ENCODE peak calls at places on chromosome 12, in four cellular contexts. H is H1, R is WTC11, X is K562. S is an unnamed sample.

GRCh38 chr12:27554421-27555186 is 30.6 kb downstream of the PPFIBP1 start:
- DNase-seq in X (no peak), R (no peak), H (no peak), S (no peak)

GRCh38 chr12:15256760-15257159 is 35.5 kb upstream of the RERG start:
- DNase-seq in H (no peak), R (no peak), X (no peak), S (no peak)

GRCh38 chr12:106044773-106045172 is 94.0 kb downstream of the NUAK1 start:
- DNase-seq in X (no peak), R (no peak), H (no peak), S (peak)

GRCh38 chr12:91178801-91179200 is 3.8 kb downstream of the DCN start:
- DNase-seq in X (no peak), H (no peak), R (no peak), S (no peak)

GRCh38 chr12:61023231-61023630 is 1237.0 kb upstream of the USP15 start:
- DNase-seq in X (no peak), R (no peak), H (no peak), S (no peak)

GRCh38 chr12:87021400-87021799 is 765.2 kb upstream of the MGAT4C start:
- DNase-seq in R (no peak), H (no peak), X (no peak), S (no peak)

GRCh38 chr12:77339610-77340009 is 274.2 kb upstream of the E2F7 start:
- DNase-seq in X (no peak), H (no peak), R (no peak), S (no peak)

GRCh38 chr12:102314821-102315220 is 117.2 kb upstream of the PMCH start:
- DNase-seq in H (no peak), X (peak), R (no peak), S (no peak)

GRCh38 chr12:6230321-6231110 is 30.3 kb downstream of the CD9 start:
- DNase-seq in H (no peak), X (no peak), R (no peak), S (no peak)

GRCh38 chr12:66829660-66830325 is 150.9 kb upstream of the GRIP1 start:
- DNase-seq in R (no peak), H (no peak), X (no peak), S (no peak)

GRCh38 chr12:76670776-76671175 is 93.1 kb upstream of the ZDHHC17 start:
- DNase-seq in R (no peak), H (no peak), X (no peak), S (no peak)

GRCh38 chr12:20527396-20528154 is 159.2 kb downstream of the PDE3A start:
- DNase-seq in R (no peak), H (no peak), X (no peak), S (no peak)

DNA sequence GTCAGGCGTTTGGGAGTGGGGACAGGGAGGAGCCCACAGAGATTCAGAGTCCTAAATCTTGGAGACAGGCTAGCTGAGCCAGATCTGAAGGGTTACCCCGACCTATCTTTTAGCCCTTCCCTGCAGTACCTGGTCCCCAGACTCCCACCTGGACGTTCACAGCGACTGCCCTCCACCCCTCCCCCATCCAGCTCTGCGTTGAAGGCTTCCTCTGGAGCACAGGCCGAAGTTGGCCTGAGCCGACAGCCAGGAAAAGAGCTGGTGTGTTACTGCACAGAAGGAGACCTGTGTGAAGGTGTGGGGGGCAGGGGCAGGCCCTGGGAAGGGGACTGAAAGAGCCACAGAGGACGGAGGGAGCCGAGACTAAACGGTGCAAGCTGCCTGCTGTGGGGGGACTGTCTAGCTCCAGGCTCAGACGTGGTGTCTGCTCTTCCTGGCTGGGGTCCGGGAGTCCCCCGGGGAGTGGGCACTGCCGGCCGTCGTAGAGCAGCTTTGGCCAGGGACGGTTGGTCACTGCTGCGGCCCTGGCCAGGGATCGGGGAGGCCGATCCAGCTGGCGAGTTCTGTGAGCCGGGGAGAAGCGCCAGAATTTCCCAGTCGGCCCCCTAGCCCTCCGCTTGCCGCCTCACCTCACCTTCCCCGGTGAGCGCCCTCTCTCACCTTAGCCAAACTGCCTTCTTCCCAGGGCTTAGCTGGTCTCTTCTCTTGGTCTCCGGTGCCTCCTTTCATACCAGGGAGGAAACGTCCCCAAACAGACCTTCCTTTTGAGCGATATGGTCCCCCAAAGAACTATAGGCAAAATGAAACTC is 869 bp upstream of the COL2A1 start:
- DNase-seq in R (peak), X (no peak), H (no peak), S (no peak)
- TF ChIP-seq MAX in R (peak), X (no peak), H (no peak), S (no peak)

GRCh38 chr12:13104403-13104802 is 936 bp upstream of the GSG1 start:
- DNase-seq in H (no peak), R (no peak), X (no peak), S (no peak)

GRCh38 chr12:13103391-13104033 is at the start of gene GSG1:
- DNase-seq in X (no peak), H (no peak), R (no peak), S (no peak)

GRCh38 chr12:13100882-13101769 is 2.3 kb downstream of the GSG1 start:
- DNase-seq in R (peak), X (peak), H (peak), S (peak)

GRCh38 chr12:13101854-13102375 is 1.6 kb downstream of the GSG1 start:
- DNase-seq in R (no peak), H (no peak), X (no peak), S (no peak)

GRCh38 chr12:13102481-13103195 is 829 bp downstream of the GSG1 start:
- DNase-seq in H (no peak), X (no peak), R (no peak), S (no peak)
- TF ChIP-seq TEAD4 in H (no peak), X (no peak), R (no peak), S (no peak)

GRCh38 chr12:53965251-53966069 is 7.5 kb upstream of the HOXC11 start:
- DNase-seq in X (no peak), R (peak), H (no peak), S (no peak)
- TF ChIP-seq MAX in X (no peak), R (no peak), H (no peak), S (no peak)

GRCh38 chr12:29229158-29229505 is 80.1 kb downstream of the FAR2 start:
- DNase-seq in R (no peak), X (no peak), H (no peak), S (no peak)

GRCh38 chr12:29228474-29229157 is 79.5 kb downstream of the FAR2 start:
- DNase-seq in X (no peak), R (peak), H (no peak), S (no peak)

GRCh38 chr12:29229937-29230336 is 80.9 kb downstream of the FAR2 start:
- DNase-seq in R (no peak), H (no peak), X (no peak), S (no peak)

GRCh38 chr12:29232086-29232485 is 83.0 kb downstream of the FAR2 start:
- DNase-seq in H (no peak), R (no peak), X (no peak), S (no peak)

DNA sequence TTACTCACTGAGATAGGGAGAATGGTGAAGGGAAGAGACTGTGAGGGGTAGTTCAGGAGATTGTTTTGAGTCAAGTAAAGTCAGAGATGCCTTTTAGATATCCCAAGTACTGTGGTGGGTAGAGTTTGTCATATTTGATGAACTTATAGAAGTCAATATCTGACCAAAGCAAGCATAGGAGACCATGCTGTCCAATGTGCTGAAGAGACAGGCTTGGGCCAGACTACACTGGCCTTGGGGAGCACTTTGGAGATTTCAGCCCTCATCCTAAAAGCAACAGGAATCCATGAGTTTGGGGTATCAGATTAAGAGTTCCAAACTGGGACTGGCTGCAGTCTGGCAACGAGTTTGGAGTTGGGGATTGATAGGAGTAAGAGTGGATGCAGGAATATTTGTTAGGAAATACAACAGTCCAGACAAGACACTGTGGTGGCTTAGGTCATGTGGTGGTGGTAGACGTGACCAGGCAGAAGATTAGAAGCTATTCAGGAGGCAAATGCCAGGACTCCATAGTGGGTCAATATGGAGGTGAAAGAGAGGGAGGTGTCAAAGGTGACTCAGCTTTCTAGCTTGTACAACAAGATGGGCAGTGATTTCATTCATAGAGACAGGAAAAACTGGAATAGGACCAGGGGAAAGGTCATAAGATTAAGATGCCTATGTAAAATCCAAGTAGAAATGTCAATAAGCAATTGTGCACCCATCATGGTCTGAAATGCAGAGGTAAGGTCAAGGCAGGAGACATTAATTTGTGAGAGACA is 81.9 kb downstream of the FAR2 start:
- DNase-seq in X (no peak), R (no peak), H (no peak), S (no peak)
- TF ChIP-seq TEAD4 in X (no peak), R (no peak), H (no peak), S (no peak)

GRCh38 chr12:108816652-108817335 is 40.6 kb downstream of the SSH1 start:
- DNase-seq in X (no peak), H (no peak), R (no peak), S (no peak)
- TF ChIP-seq MAX in X (no peak), H (no peak), R (no peak), S (no peak)

GRCh38 chr12:118980407-118981014 is 830 bp upstream of the SRRM4 start:
- DNase-seq in X (no peak), H (no peak), R (peak), S (peak)

GRCh38 chr12:118983147-118983824 is 1.9 kb downstream of the SRRM4 start:
- DNase-seq in H (no peak), R (no peak), X (no peak), S (peak)

GRCh38 chr12:118979763-118980406 is 1.5 kb upstream of the SRRM4 start:
- DNase-seq in R (peak), H (peak), X (peak), S (peak)

GRCh38 chr12:118982308-118982707 is 967 bp downstream of the SRRM4 start:
- DNase-seq in R (no peak), H (no peak), X (no peak), S (no peak)

GRCh38 chr12:118981285-118982201 is at the start of gene SRRM4:
- DNase-seq in X (peak), R (peak), H (peak), S (peak)
- TF ChIP-seq TEAD4 in X (no peak), R (no peak), H (peak), S (no peak)

DNA sequence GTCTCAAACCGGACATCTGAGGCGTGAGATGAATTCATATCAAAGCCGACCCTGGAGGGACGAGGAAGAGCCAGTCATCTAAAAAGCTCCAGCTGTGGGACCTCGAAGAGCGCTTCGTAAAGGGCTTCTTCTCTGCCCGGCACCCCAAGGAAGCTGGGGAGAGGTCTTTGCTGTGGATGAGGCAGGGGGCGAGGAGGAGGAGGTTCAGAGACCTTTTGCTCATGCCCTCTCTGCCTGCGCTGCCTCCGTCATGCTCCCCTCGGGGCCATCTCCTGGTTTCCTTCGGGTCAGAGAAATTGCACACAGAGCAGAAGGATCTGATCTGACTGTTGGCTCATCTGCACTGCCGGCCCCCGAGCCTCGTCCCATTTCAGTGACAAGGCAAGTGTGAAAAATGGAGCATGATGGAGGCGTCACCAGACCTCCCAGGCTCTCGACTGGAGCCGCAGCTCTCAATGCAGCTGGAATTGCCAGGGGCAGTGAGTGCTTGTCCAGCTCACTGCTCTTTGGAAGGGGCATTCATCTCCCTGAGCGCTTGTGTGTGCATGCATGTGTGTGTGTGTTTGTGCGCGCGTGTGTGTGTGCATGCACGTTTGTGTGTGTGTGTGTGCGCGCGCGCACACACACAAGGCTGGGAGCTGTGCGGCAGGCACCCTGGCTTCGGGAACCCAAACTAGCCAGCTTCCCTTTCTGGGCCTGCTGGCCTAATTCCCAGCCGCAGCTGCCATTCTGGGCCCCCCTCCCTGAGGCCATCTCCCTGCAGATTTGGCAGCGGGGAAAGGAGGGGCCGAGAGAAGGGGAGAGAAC is 9.2 kb downstream of the CABP1 start:
- DNase-seq in X (no peak), H (no peak), R (peak), S (peak)
- TF ChIP-seq MAX in X (no peak), H (peak), R (peak), S (no peak)

S was measured in SK-N-SH.